ENCODE peak calls at places on chromosomes 13 and 19, in ten cellular contexts. One of them, this sample, is unnamed.

GRCh38 chr13:71417205-71417604 is 449.8 kb downstream of the DACH1 start:
- DNase-seq in activated naive CD8-positive, alpha-beta T cell treated with anti-CD3 and anti-CD28 coated beads, Interleukin-2, amount 50 U/mL, for 24 hours: no peak
- DNase-seq in WTC11: no peak
- DNase-seq in Daoy: no peak
- DNase-seq in naive thymus-derived CD8-positive, alpha-beta T cell: no peak
- DNase-seq in stimulated activated CD4-positive, alpha-beta T cell treated with anti-CD3 and anti-CD28 coated beads, Interleukin-1b, Interleukin-23, amount 100 ng/mL, for 4 hours: no peak
- DNase-seq in DMS 273 treated with DMSO at 0.1 percent for 48 hours: no peak
- DNase-seq in hippocampal formation: no peak
- DNase-seq in T-helper 9 cell: no peak
- DNase-seq in GM20000: no peak
- DNase-seq in this sample: no peak

GRCh38 chr19:10007366-10007765 is 2.9 kb downstream of the COL5A3 start:
- DNase-seq in activated naive CD8-positive, alpha-beta T cell treated with anti-CD3 and anti-CD28 coated beads, Interleukin-2, amount 50 U/mL, for 24 hours: no peak
- DNase-seq in GM20000: no peak
- DNase-seq in naive thymus-derived CD8-positive, alpha-beta T cell: no peak
- DNase-seq in Daoy: peak
- DNase-seq in T-helper 9 cell: no peak
- DNase-seq in DMS 273 treated with DMSO at 0.1 percent for 48 hours: no peak
- DNase-seq in WTC11: no peak
- DNase-seq in stimulated activated CD4-positive, alpha-beta T cell treated with anti-CD3 and anti-CD28 coated beads, Interleukin-1b, Interleukin-23, amount 100 ng/mL, for 4 hours: no peak
- DNase-seq in hippocampal formation: no peak
- DNase-seq in this sample: no peak

GRCh38 chr13:71880753-71881541 is 13.9 kb upstream of the DACH1 start:
- DNase-seq in Daoy: no peak
- DNase-seq in stimulated activated CD4-positive, alpha-beta T cell treated with anti-CD3 and anti-CD28 coated beads, Interleukin-1b, Interleukin-23, amount 100 ng/mL, for 4 hours: no peak
- DNase-seq in naive thymus-derived CD8-positive, alpha-beta T cell: no peak
- DNase-seq in DMS 273 treated with DMSO at 0.1 percent for 48 hours: no peak
- DNase-seq in T-helper 9 cell: no peak
- DNase-seq in hippocampal formation: no peak
- DNase-seq in activated naive CD8-positive, alpha-beta T cell treated with anti-CD3 and anti-CD28 coated beads, Interleukin-2, amount 50 U/mL, for 24 hours: no peak
- DNase-seq in WTC11: no peak
- DNase-seq in GM20000: no peak
- DNase-seq in this sample: no peak

GRCh38 chr13:49641810-49642291 is 13.5 kb downstream of the ARL11 start:
- DNase-seq in naive thymus-derived CD8-positive, alpha-beta T cell: no peak
- DNase-seq in stimulated activated CD4-positive, alpha-beta T cell treated with anti-CD3 and anti-CD28 coated beads, Interleukin-1b, Interleukin-23, amount 100 ng/mL, for 4 hours: no peak
- DNase-seq in GM20000: no peak
- DNase-seq in DMS 273 treated with DMSO at 0.1 percent for 48 hours: no peak
- DNase-seq in Daoy: peak
- DNase-seq in activated naive CD8-positive, alpha-beta T cell treated with anti-CD3 and anti-CD28 coated beads, Interleukin-2, amount 50 U/mL, for 24 hours: no peak
- DNase-seq in hippocampal formation: no peak
- DNase-seq in WTC11: no peak
- DNase-seq in T-helper 9 cell: no peak
- DNase-seq in this sample: no peak

GRCh38 chr19:45577111-45577905 is 7.3 kb downstream of the OPA3 start:
- DNase-seq in DMS 273 treated with DMSO at 0.1 percent for 48 hours: no peak
- DNase-seq in GM20000: peak
- DNase-seq in hippocampal formation: peak
- DNase-seq in Daoy: peak
- DNase-seq in naive thymus-derived CD8-positive, alpha-beta T cell: no peak
- DNase-seq in activated naive CD8-positive, alpha-beta T cell treated with anti-CD3 and anti-CD28 coated beads, Interleukin-2, amount 50 U/mL, for 24 hours: no peak
- DNase-seq in stimulated activated CD4-positive, alpha-beta T cell treated with anti-CD3 and anti-CD28 coated beads, Interleukin-1b, Interleukin-23, amount 100 ng/mL, for 4 hours: no peak
- DNase-seq in T-helper 9 cell: no peak
- DNase-seq in WTC11: no peak
- DNase-seq in this sample: no peak

GRCh38 chr19:37999309-38000213 is 92.6 kb downstream of the SIPA1L3 start:
- DNase-seq in WTC11: no peak
- DNase-seq in stimulated activated CD4-positive, alpha-beta T cell treated with anti-CD3 and anti-CD28 coated beads, Interleukin-1b, Interleukin-23, amount 100 ng/mL, for 4 hours: no peak
- DNase-seq in T-helper 9 cell: no peak
- DNase-seq in naive thymus-derived CD8-positive, alpha-beta T cell: no peak
- DNase-seq in DMS 273 treated with DMSO at 0.1 percent for 48 hours: no peak
- DNase-seq in activated naive CD8-positive, alpha-beta T cell treated with anti-CD3 and anti-CD28 coated beads, Interleukin-2, amount 50 U/mL, for 24 hours: no peak
- DNase-seq in Daoy: peak
- DNase-seq in GM20000: no peak
- DNase-seq in hippocampal formation: no peak
- DNase-seq in this sample: no peak

GRCh38 chr13:52638929-52639328 is 3.3 kb upstream of the HNRNPA1L2 start:
- DNase-seq in GM20000: no peak
- DNase-seq in Daoy: no peak
- DNase-seq in hippocampal formation: no peak
- DNase-seq in naive thymus-derived CD8-positive, alpha-beta T cell: no peak
- DNase-seq in activated naive CD8-positive, alpha-beta T cell treated with anti-CD3 and anti-CD28 coated beads, Interleukin-2, amount 50 U/mL, for 24 hours: no peak
- DNase-seq in WTC11: no peak
- DNase-seq in DMS 273 treated with DMSO at 0.1 percent for 48 hours: no peak
- DNase-seq in stimulated activated CD4-positive, alpha-beta T cell treated with anti-CD3 and anti-CD28 coated beads, Interleukin-1b, Interleukin-23, amount 100 ng/mL, for 4 hours: no peak
- DNase-seq in T-helper 9 cell: no peak
- DNase-seq in this sample: no peak

GRCh38 chr13:83992566-83993358 is 110.5 kb upstream of the SLITRK1 start:
- DNase-seq in hippocampal formation: no peak
- DNase-seq in DMS 273 treated with DMSO at 0.1 percent for 48 hours: no peak
- DNase-seq in naive thymus-derived CD8-positive, alpha-beta T cell: no peak
- DNase-seq in Daoy: no peak
- DNase-seq in activated naive CD8-positive, alpha-beta T cell treated with anti-CD3 and anti-CD28 coated beads, Interleukin-2, amount 50 U/mL, for 24 hours: no peak
- DNase-seq in WTC11: no peak
- DNase-seq in GM20000: no peak
- DNase-seq in T-helper 9 cell: no peak
- DNase-seq in stimulated activated CD4-positive, alpha-beta T cell treated with anti-CD3 and anti-CD28 coated beads, Interleukin-1b, Interleukin-23, amount 100 ng/mL, for 4 hours: no peak
- DNase-seq in this sample: no peak

GRCh38 chr13:89496478-89496877 is 1825.3 kb downstream of the SLITRK5 start:
- DNase-seq in Daoy: no peak
- DNase-seq in activated naive CD8-positive, alpha-beta T cell treated with anti-CD3 and anti-CD28 coated beads, Interleukin-2, amount 50 U/mL, for 24 hours: no peak
- DNase-seq in DMS 273 treated with DMSO at 0.1 percent for 48 hours: no peak
- DNase-seq in WTC11: no peak
- DNase-seq in GM20000: no peak
- DNase-seq in hippocampal formation: no peak
- DNase-seq in naive thymus-derived CD8-positive, alpha-beta T cell: no peak
- DNase-seq in stimulated activated CD4-positive, alpha-beta T cell treated with anti-CD3 and anti-CD28 coated beads, Interleukin-1b, Interleukin-23, amount 100 ng/mL, for 4 hours: no peak
- DNase-seq in T-helper 9 cell: no peak
- DNase-seq in this sample: no peak

GRCh38 chr19:33815410-33816340 is 19.0 kb downstream of the KCTD15 start:
- DNase-seq in hippocampal formation: no peak
- DNase-seq in naive thymus-derived CD8-positive, alpha-beta T cell: no peak
- DNase-seq in stimulated activated CD4-positive, alpha-beta T cell treated with anti-CD3 and anti-CD28 coated beads, Interleukin-1b, Interleukin-23, amount 100 ng/mL, for 4 hours: no peak
- DNase-seq in WTC11: no peak
- DNase-seq in Daoy: peak
- DNase-seq in activated naive CD8-positive, alpha-beta T cell treated with anti-CD3 and anti-CD28 coated beads, Interleukin-2, amount 50 U/mL, for 24 hours: no peak
- DNase-seq in DMS 273 treated with DMSO at 0.1 percent for 48 hours: no peak
- DNase-seq in T-helper 9 cell: no peak
- DNase-seq in GM20000: no peak
- DNase-seq in this sample: peak

GRCh38 chr13:92265408-92265807 is 867.0 kb downstream of the GPC5 start:
- DNase-seq in naive thymus-derived CD8-positive, alpha-beta T cell: no peak
- DNase-seq in GM20000: no peak
- DNase-seq in hippocampal formation: no peak
- DNase-seq in DMS 273 treated with DMSO at 0.1 percent for 48 hours: no peak
- DNase-seq in Daoy: no peak
- DNase-seq in WTC11: no peak
- DNase-seq in stimulated activated CD4-positive, alpha-beta T cell treated with anti-CD3 and anti-CD28 coated beads, Interleukin-1b, Interleukin-23, amount 100 ng/mL, for 4 hours: no peak
- DNase-seq in activated naive CD8-positive, alpha-beta T cell treated with anti-CD3 and anti-CD28 coated beads, Interleukin-2, amount 50 U/mL, for 24 hours: no peak
- DNase-seq in T-helper 9 cell: no peak
- DNase-seq in this sample: no peak

GRCh38 chr19:48290341-48290922 is 20.6 kb downstream of the ZNF114 start:
- DNase-seq in stimulated activated CD4-positive, alpha-beta T cell treated with anti-CD3 and anti-CD28 coated beads, Interleukin-1b, Interleukin-23, amount 100 ng/mL, for 4 hours: no peak
- DNase-seq in hippocampal formation: no peak
- DNase-seq in T-helper 9 cell: no peak
- DNase-seq in Daoy: peak
- DNase-seq in WTC11: peak
- DNase-seq in activated naive CD8-positive, alpha-beta T cell treated with anti-CD3 and anti-CD28 coated beads, Interleukin-2, amount 50 U/mL, for 24 hours: no peak
- DNase-seq in GM20000: no peak
- DNase-seq in DMS 273 treated with DMSO at 0.1 percent for 48 hours: no peak
- DNase-seq in naive thymus-derived CD8-positive, alpha-beta T cell: no peak
- DNase-seq in this sample: no peak

GRCh38 chr13:76296751-76297150 is 589.5 kb downstream of the KCTD12 start:
- DNase-seq in WTC11: no peak
- DNase-seq in DMS 273 treated with DMSO at 0.1 percent for 48 hours: no peak
- DNase-seq in stimulated activated CD4-positive, alpha-beta T cell treated with anti-CD3 and anti-CD28 coated beads, Interleukin-1b, Interleukin-23, amount 100 ng/mL, for 4 hours: no peak
- DNase-seq in naive thymus-derived CD8-positive, alpha-beta T cell: no peak
- DNase-seq in Daoy: no peak
- DNase-seq in activated naive CD8-positive, alpha-beta T cell treated with anti-CD3 and anti-CD28 coated beads, Interleukin-2, amount 50 U/mL, for 24 hours: no peak
- DNase-seq in T-helper 9 cell: no peak
- DNase-seq in GM20000: no peak
- DNase-seq in hippocampal formation: no peak
- DNase-seq in this sample: no peak

GRCh38 chr13:78254113-78254512 is 335.5 kb upstream of the EDNRB start:
- DNase-seq in naive thymus-derived CD8-positive, alpha-beta T cell: no peak
- DNase-seq in hippocampal formation: no peak
- DNase-seq in Daoy: no peak
- DNase-seq in activated naive CD8-positive, alpha-beta T cell treated with anti-CD3 and anti-CD28 coated beads, Interleukin-2, amount 50 U/mL, for 24 hours: no peak
- DNase-seq in WTC11: no peak
- DNase-seq in DMS 273 treated with DMSO at 0.1 percent for 48 hours: no peak
- DNase-seq in GM20000: no peak
- DNase-seq in T-helper 9 cell: no peak
- DNase-seq in stimulated activated CD4-positive, alpha-beta T cell treated with anti-CD3 and anti-CD28 coated beads, Interleukin-1b, Interleukin-23, amount 100 ng/mL, for 4 hours: no peak
- DNase-seq in this sample: no peak

GRCh38 chr13:39602614-39603366 is at the start of gene LHFPL6:
- DNase-seq in naive thymus-derived CD8-positive, alpha-beta T cell: no peak
- DNase-seq in DMS 273 treated with DMSO at 0.1 percent for 48 hours: no peak
- DNase-seq in T-helper 9 cell: peak
- DNase-seq in stimulated activated CD4-positive, alpha-beta T cell treated with anti-CD3 and anti-CD28 coated beads, Interleukin-1b, Interleukin-23, amount 100 ng/mL, for 4 hours: peak
- DNase-seq in WTC11: peak
- DNase-seq in activated naive CD8-positive, alpha-beta T cell treated with anti-CD3 and anti-CD28 coated beads, Interleukin-2, amount 50 U/mL, for 24 hours: peak
- DNase-seq in Daoy: peak
- DNase-seq in GM20000: peak
- DNase-seq in hippocampal formation: peak
- DNase-seq in this sample: peak

GRCh38 chr19:49331616-49332055 is 3.6 kb upstream of the CD37 start:
- DNase-seq in DMS 273 treated with DMSO at 0.1 percent for 48 hours: peak
- DNase-seq in activated naive CD8-positive, alpha-beta T cell treated with anti-CD3 and anti-CD28 coated beads, Interleukin-2, amount 50 U/mL, for 24 hours: peak
- DNase-seq in T-helper 9 cell: peak
- DNase-seq in stimulated activated CD4-positive, alpha-beta T cell treated with anti-CD3 and anti-CD28 coated beads, Interleukin-1b, Interleukin-23, amount 100 ng/mL, for 4 hours: peak
- DNase-seq in WTC11: peak
- DNase-seq in Daoy: peak
- DNase-seq in naive thymus-derived CD8-positive, alpha-beta T cell: peak
- DNase-seq in GM20000: peak
- DNase-seq in hippocampal formation: peak
- DNase-seq in this sample: peak

This sample was measured in SW480.